ENCODE peak calls at places on chromosomes 1 and 21, in nine cellular contexts. D, Q, F, U, H, L, S, O and N are unnamed samples.

GRCh38 chr1:48851638-48852037 is 74.9 kb upstream of the BEND5 start:
- DNase-seq in H (no peak), O (no peak), Q (no peak), F (no peak), D (no peak), L (no peak), U (peak; percentile 82), S (no peak), N (peak; percentile 33)

GRCh38 chr21:46033410-46034404 is 52.1 kb downstream of the COL6A1 start:
- DNase-seq in F (no peak), Q (no peak), L (no peak), H (no peak), D (no peak), S (no peak), U (no peak), O (no peak), N (no peak)

GRCh38 chr1:174428033-174428432 is 19.7 kb upstream of the GPR52 start:
- DNase-seq in U (no peak), Q (no peak), S (no peak), O (no peak), D (no peak), H (peak; percentile 64), F (no peak), L (no peak), N (no peak)

GRCh38 chr1:42931911-42932422 is 26.7 kb downstream of the SLC2A1 start:
- DNase-seq in H (no peak), F (no peak), S (no peak), D (peak; percentile 96), L (no peak), O (no peak), U (no peak), Q (no peak), N (no peak)

GRCh38 chr1:22579541-22580155 is 16.4 kb downstream of the EPHA8 start:
- DNase-seq in H (no peak), L (no peak), D (no peak), S (no peak), F (no peak), O (no peak), U (no peak), Q (no peak), N (no peak)

GRCh38 chr1:28684937-28685336 is 16.4 kb downstream of the GMEB1 start:
- DNase-seq in S (no peak), F (no peak), L (no peak), O (no peak), D (no peak), H (no peak), U (no peak), Q (no peak), N (no peak)

GRCh38 chr1:107140703-107141490 is at the start of gene NTNG1:
- DNase-seq in O (peak; percentile 28), H (no peak), Q (no peak), F (no peak), D (no peak), S (peak; percentile 48), L (no peak), U (no peak), N (no peak)

GRCh38 chr1:201515895-201516294 is 9.0 kb upstream of the CSRP1 start:
- DNase-seq in H (no peak), Q (no peak), D (no peak), U (no peak), F (no peak), L (no peak), O (no peak), S (no peak), N (no peak)

GRCh38 chr1:110513511-110513910 is 5.5 kb downstream of the KCNA10 start:
- DNase-seq in L (peak; percentile 29), D (no peak), H (peak; percentile 31), F (no peak), O (no peak), Q (no peak), S (peak; percentile 39), U (no peak), N (no peak)

GRCh38 chr1:153578490-153578889 is 12.8 kb upstream of the S100A2 start:
- DNase-seq in S (no peak), D (no peak), Q (no peak), F (no peak), L (no peak), O (no peak), H (no peak), U (peak; percentile 73), N (no peak)

GRCh38 chr1:235532350-235532749 is 28.1 kb upstream of the B3GALNT2 start:
- DNase-seq in L (no peak), H (peak; percentile 24), Q (no peak), S (no peak), F (no peak), U (peak; percentile 44), O (no peak), D (no peak), N (peak; percentile 63)

GRCh38 chr1:198549863-198550262 is 9.4 kb upstream of the ATP6V1G3 start:
- DNase-seq in U (no peak), L (no peak), H (no peak), O (no peak), D (no peak), Q (no peak), S (no peak), F (no peak), N (no peak)

GRCh38 chr1:168734271-168734670 is 5.3 kb upstream of the DPT start:
- DNase-seq in Q (no peak), S (no peak), U (no peak), L (no peak), O (no peak), D (no peak), H (no peak), F (no peak), N (no peak)

GRCh38 chr1:87333692-87334347 is 5.1 kb downstream of the LMO4 start:
- DNase-seq in H (no peak), S (no peak), O (no peak), Q (no peak), L (no peak), D (peak; percentile 41), U (no peak), F (peak; percentile 21), N (peak; percentile 42)

GRCh38 chr1:215118081-215118480 is 35.5 kb downstream of the KCNK2 start:
- DNase-seq in O (no peak), D (no peak), Q (no peak), H (peak; percentile 18), L (no peak), S (no peak), F (no peak), U (peak; percentile 67), N (peak; percentile 86)

DNA sequence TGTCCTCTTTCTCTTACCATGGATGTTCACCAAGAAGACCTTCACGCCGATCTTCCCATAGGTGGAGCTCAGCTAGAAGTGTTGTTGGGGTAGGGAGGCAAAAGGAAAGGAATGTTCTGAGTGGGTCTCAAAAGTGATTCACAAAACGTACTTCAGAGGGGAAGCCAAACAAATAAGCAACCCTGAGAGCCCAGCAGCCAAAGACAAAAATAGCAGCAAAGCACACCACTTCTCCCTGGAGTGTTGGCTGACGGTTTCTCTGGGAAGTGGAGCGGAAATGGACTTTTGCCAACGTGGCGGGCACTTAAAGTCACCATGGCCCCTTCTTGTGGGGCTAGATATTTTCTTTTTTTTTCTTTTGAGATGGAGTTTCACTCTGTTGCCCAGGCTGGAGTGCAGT is 23.1 kb downstream of the SLC26A9 start:
- DNase-seq in Q (no peak), O (peak; percentile 62), H (peak; percentile 39), L (no peak), D (no peak), F (peak; percentile 34), U (peak; percentile 37), S (no peak), N (peak; percentile 73)
- H3K4me3 ChIP-seq in Q (no peak overlapping the region), O (no peak overlapping the region), H (no peak overlapping the region), L (no peak overlapping the region), D (no peak overlapping the region), F (no peak overlapping the region), U (no peak overlapping the region), S (no peak overlapping the region), N (no peak overlapping the region)

GRCh38 chr1:53328490-53329182 is 766 bp upstream of the LRP8 start:
- DNase-seq in Q (no peak), L (no peak), H (no peak), U (no peak), O (no peak), D (peak; percentile 47), S (peak; percentile 48), F (peak; percentile 15), N (no peak)
- H3K4me3 ChIP-seq in Q (peak overlapping the region; percentile 100), L (peak overlapping the region; percentile 61), H (peak overlapping the region; percentile 56), U (no peak overlapping the region), O (no peak overlapping the region), D (no peak overlapping the region), S (peak overlapping the region; percentile 73), F (peak overlapping the region; percentile 79), N (peak overlapping the region; percentile 62)

DNA sequence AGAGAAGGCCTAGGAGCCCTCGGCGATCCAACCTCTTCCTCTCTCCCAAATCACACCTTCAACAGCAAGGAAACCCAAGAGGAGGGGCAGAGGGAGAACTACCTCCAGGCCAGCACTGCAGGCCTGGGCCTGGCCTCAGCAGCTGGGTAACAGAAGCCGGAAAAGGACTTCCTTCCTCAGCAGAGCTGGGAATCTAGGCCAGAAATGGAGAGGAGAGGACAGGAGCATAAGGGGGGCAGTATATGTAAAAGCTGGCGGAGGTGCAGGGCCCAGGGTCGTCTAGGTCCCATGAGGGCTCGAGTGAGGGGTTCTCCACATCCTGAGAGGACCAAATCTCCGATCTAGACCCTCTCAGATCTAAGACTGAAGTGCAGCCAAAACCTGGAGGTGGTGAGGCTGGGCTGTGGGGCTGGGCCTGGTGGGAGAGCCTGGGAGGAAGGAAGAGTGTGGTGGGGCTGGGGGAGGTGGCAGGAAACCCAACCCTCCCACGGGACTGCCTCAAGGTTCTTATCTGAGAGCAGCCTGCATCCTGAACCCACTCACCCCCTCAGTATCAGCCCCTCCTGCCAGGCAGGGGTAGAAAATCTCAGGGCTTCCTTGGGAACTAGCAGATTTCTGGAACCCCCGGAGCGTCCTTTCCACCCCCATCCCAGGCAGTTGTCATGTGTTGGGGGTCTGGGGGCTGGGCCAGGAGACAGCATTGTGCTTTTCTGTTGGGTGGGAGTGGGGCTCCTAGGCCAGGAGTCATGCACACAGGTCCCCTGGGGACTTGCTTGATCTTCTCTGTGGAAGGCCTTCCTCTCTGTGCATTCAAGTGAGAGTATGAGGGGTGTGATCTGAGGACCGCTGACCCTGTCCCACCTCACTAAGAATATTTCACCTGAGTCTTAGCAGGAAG is 33.0 kb downstream of the PIK3C2B start:
- DNase-seq in D (peak; percentile 42), H (no peak), S (no peak), F (no peak), L (no peak), Q (no peak), U (no peak), O (no peak), N (no peak)
- H3K4me3 ChIP-seq in D (no peak overlapping the region), H (no peak overlapping the region), S (no peak overlapping the region), F (no peak overlapping the region), L (no peak overlapping the region), Q (no peak overlapping the region), U (no peak overlapping the region), O (no peak overlapping the region), N (no peak overlapping the region)

DNA sequence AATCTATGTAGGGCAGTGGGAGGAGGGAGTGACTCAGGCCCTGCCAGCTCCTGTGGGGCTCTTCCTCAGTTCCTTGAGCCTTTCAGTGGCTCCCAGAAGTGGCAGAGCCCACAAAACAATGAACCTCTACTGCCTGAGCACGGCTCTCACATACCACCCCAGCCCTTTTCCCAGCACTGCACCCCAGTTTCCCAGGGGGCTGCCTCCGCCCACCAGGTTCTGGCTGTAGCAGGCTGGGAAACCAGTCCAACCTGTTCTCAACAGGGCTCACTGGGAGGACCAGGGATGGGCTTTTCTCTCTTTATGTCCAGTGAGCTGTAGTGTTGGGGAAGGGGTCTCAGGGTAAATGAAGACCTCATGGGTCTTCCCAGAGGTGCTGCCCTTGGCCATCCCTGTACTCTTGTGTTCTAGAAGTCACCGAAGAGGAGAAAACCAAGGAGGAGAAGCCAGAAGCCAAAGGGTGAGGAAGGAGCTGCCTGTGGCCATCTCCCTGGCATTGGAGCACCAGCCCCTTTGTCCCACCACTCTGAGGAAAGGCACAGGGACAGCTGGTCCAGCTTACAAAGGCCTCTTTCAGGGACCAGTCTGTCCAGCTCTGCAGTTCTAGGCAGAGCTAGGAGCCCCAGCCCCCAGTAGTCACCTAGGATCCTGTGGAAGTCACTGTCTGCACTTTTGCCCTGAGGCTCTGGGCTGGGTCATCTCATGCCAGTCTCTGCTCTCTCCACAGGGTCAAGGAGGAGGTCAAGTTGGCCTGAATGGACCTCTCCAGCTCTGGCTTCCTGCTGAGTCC is 3.5 kb downstream of the MARCKSL1 start:
- DNase-seq in U (no peak), O (no peak), H (no peak), Q (no peak), S (no peak), D (no peak), F (no peak), L (no peak), N (no peak)
- H3K4me3 ChIP-seq in U (no peak overlapping the region), O (no peak overlapping the region), H (no peak overlapping the region), Q (no peak overlapping the region), S (no peak overlapping the region), D (no peak overlapping the region), F (no peak overlapping the region), L (no peak overlapping the region), N (no peak overlapping the region)